ENCODE peak calls at places on chromosome 14, in ten cellular contexts. F, Q, D, I, T, N, M, Z, K and W are unnamed samples.

GRCh38 chr14:90408713-90409112 is 11.9 kb downstream of the CALM1 start:
- DNase-seq in F (no peak), N (no peak), D (no peak), T (no peak), Q (peak; percentile 28), Z (no peak), K (no peak), I (peak; percentile 30), M (no peak), W (no peak)

GRCh38 chr14:35897616-35898111 is 71.5 kb downstream of the BRMS1L start:
- DNase-seq in Q (no peak), F (no peak), N (no peak), I (no peak), Z (no peak), T (no peak), M (no peak), K (no peak), D (no peak), W (no peak)

GRCh38 chr14:75022655-75023054 is 19.9 kb downstream of the EIF2B2 start:
- DNase-seq in K (no peak), D (no peak), M (no peak), T (peak; percentile 43), N (no peak), I (no peak), Q (no peak), F (no peak), Z (no peak), W (no peak)

GRCh38 chr14:47277703-47278102 is 397.7 kb downstream of the MDGA2 start:
- DNase-seq in T (no peak), I (no peak), M (no peak), K (no peak), D (no peak), F (no peak), Q (peak; percentile 4), N (peak; percentile 38), Z (no peak), W (no peak)

GRCh38 chr14:53011053-53011462 is 60.2 kb upstream of the FERMT2 start:
- DNase-seq in F (peak; percentile 48), T (peak; percentile 85), Q (peak; percentile 99), K (peak; percentile 92), Z (peak; percentile 81), D (no peak), I (peak; percentile 97), N (peak; percentile 99), M (peak; percentile 88), W (peak; percentile 88)

GRCh38 chr14:60092516-60092915 is 793 bp downstream of the PCNX4 start:
- DNase-seq in I (peak; percentile 29), T (peak; percentile 16), D (no peak), N (peak; percentile 57), K (no peak), F (no peak), Z (no peak), Q (peak; percentile 49), M (no peak), W (no peak)

GRCh38 chr14:28502517-28502916 is 264.1 kb upstream of the FOXG1 start:
- DNase-seq in F (no peak), N (no peak), I (no peak), T (no peak), D (no peak), Z (no peak), K (no peak), Q (no peak), M (no peak), W (peak; percentile 24)

GRCh38 chr14:39102969-39103957 is at the start of gene SEC23A:
- DNase-seq in I (peak; percentile 77), N (peak; percentile 90), M (peak; percentile 97), T (peak; percentile 92), K (peak; percentile 93), D (peak; percentile 54), F (peak; percentile 85), Z (peak; percentile 89), Q (peak; percentile 93), W (peak; percentile 57)

GRCh38 chr14:30443368-30444007 is 115.5 kb upstream of the G2E3 start:
- DNase-seq in N (peak; percentile 32), T (no peak), Q (peak; percentile 53), F (no peak), D (no peak), I (peak; percentile 20), K (no peak), Z (no peak), M (no peak), W (peak; percentile 4)

GRCh38 chr14:75285331-75285730 is 6.7 kb downstream of the FOS start:
- DNase-seq in M (no peak), F (peak; percentile 11), Z (no peak), I (no peak), D (no peak), Q (no peak), K (no peak), T (no peak), N (no peak), W (no peak)

GRCh38 chr14:34470319-34470718 is 8.3 kb upstream of the SPTSSA start:
- DNase-seq in N (no peak), K (no peak), T (no peak), Q (no peak), I (no peak), F (no peak), Z (no peak), M (no peak), D (no peak), W (no peak)

GRCh38 chr14:85280074-85280473 is 249.9 kb upstream of the FLRT2 start:
- DNase-seq in I (no peak), D (no peak), N (no peak), M (no peak), T (no peak), K (no peak), F (no peak), Z (no peak), Q (no peak), W (peak; percentile 15)

GRCh38 chr14:80223696-80224465 is 12.6 kb upstream of the DIO2 start:
- DNase-seq in F (no peak), I (no peak), Q (no peak), Z (no peak), M (no peak), T (no peak), N (peak; percentile 63), K (no peak), D (no peak), W (no peak)

GRCh38 chr14:76922599-76922998 is 96.4 kb downstream of the LRRC74A start:
- DNase-seq in Q (peak; percentile 68), F (no peak), D (no peak), Z (no peak), T (no peak), M (no peak), K (no peak), I (no peak), N (peak; percentile 77), W (no peak)

GRCh38 chr14:46651526-46652144 is at the start of gene RPL10L:
- DNase-seq in N (no peak), M (no peak), K (no peak), T (no peak), Q (no peak), I (no peak), Z (no peak), F (no peak), D (no peak), W (no peak)

GRCh38 chr14:104936361-104937155 is 11.9 kb downstream of the PLD4 start:
- DNase-seq in I (no peak), N (no peak), Q (no peak), F (no peak), Z (no peak), M (peak; percentile 57), D (no peak), K (no peak), T (no peak), W (peak; percentile 47)

GRCh38 chr14:104933721-104934379 is 9.2 kb downstream of the PLD4 start:
- DNase-seq in D (no peak), I (no peak), Q (no peak), F (no peak), Z (no peak), N (no peak), K (no peak), T (no peak), M (peak; percentile 71), W (no peak)

GRCh38 chr14:104934380-104934733 is 9.7 kb downstream of the PLD4 start:
- DNase-seq in T (no peak), N (no peak), F (no peak), K (no peak), Q (no peak), I (no peak), M (no peak), D (no peak), Z (no peak), W (no peak)

GRCh38 chr14:104935955-104936354 is 11.3 kb downstream of the PLD4 start:
- DNase-seq in Z (no peak), N (no peak), K (no peak), M (peak; percentile 49), Q (no peak), I (no peak), D (no peak), T (no peak), F (no peak), W (no peak)

GRCh38 chr14:104935026-104935650 is 10.5 kb downstream of the PLD4 start:
- DNase-seq in N (no peak), K (no peak), Q (no peak), T (no peak), I (no peak), Z (no peak), M (no peak), D (no peak), F (peak; percentile 32), W (peak; percentile 23)
- TF ChIP-seq CTCF in N (no peak), K (no peak), Q (no peak), T (no peak), I (no peak), Z (no peak), M (no peak), D (no peak), F (no peak), W (no peak)

DNA sequence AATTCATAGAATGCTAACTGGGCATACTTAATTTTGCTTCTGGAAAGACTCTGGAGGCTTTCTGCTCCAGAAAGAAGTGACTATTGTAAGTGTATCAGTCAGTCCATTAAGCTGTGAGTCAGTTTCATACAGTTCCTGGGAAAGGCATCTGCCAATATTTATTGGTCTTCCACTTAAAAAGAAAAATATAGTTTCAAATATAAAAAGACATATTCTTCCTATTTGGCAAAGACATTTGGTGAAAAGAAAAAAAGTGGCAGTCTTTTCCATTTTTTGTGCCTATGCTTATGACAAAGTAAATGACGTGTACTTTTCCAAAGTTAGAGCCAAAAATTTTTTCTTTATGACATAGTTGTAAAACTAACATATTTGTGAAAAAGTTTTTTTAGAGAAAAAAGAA is 12.3 kb downstream of the TMEM30B start:
- DNase-seq in N (no peak), Q (no peak), D (no peak), Z (no peak), T (no peak), I (no peak), M (no peak), F (no peak), K (no peak), W (no peak)
- H3K27me3 ChIP-seq in N (peaks cover 2% of the 10 kb centered on the region), Q (peaks cover 11% of the 10 kb centered on the region), D (no peaks in the 10 kb centered on the region), Z (no peaks in the 10 kb centered on the region), T (no peaks in the 10 kb centered on the region), I (no peaks in the 10 kb centered on the region), M (peaks cover 6% of the 10 kb centered on the region), F (no peaks in the 10 kb centered on the region), K (no peaks in the 10 kb centered on the region), W (peaks cover 24% of the 10 kb centered on the region)

GRCh38 chr14:73403181-73403752 is 55.1 kb downstream of the NUMB start:
- DNase-seq in I (no peak), D (no peak), K (no peak), M (no peak), N (peak; percentile 20), Q (no peak), T (no peak), Z (no peak), F (no peak), W (no peak)
- H3K27ac ChIP-seq in I (no peak overlapping the region), D (no peak overlapping the region), K (no peak overlapping the region), M (no peak overlapping the region), N (no peak overlapping the region), Q (peak overlapping the region; percentile 57), T (no peak overlapping the region), Z (no peak overlapping the region), F (no peak overlapping the region), W (no peak overlapping the region)

GRCh38 chr14:69328765-69329164 is 68.8 kb downstream of the GALNT16 start:
- DNase-seq in Q (no peak), D (no peak), T (no peak), Z (peak; percentile 1), I (no peak), N (no peak), F (no peak), K (no peak), M (peak; percentile 50), W (no peak)
- TF ChIP-seq CTCF in Q (no peak), D (no peak), T (no peak), Z (no peak), I (no peak), N (no peak), F (no peak), K (no peak), M (no peak), W (no peak)